ENCODE peak calls at places on chromosomes 1 and 21, in nine cellular contexts. E is breast epithelium, G is endothelial cell, F is tibial nerve, M is Calu3, A is right atrium auricular region, X is PC-9, Q is lower lobe of right lung, S is nephron progenitor cell. W is an unnamed sample.

GRCh38 chr1:207035877-207036558 is 3.5 kb upstream of the C1orf116 start:
- DNase-seq in E (no peak), G (no peak), F (no peak), M (no peak), A (no peak), X (no peak), Q (no peak), S (no peak), W (no peak)

GRCh38 chr1:10726355-10726754 is 70.1 kb downstream of the CASZ1 start:
- DNase-seq in E (peak), G (no peak), F (no peak), M (peak), A (no peak), X (peak), Q (peak), S (no peak), W (no peak)

GRCh38 chr1:82598816-82599215 is 798.1 kb downstream of the ADGRL2 start:
- DNase-seq in E (no peak), G (no peak), F (no peak), M (no peak), A (no peak), X (no peak), Q (no peak), S (no peak), W (no peak)

GRCh38 chr1:11299225-11299574 is 26.2 kb downstream of the UBIAD1 start:
- DNase-seq in E (no peak), G (no peak), F (no peak), M (no peak), A (no peak), X (no peak), Q (no peak), S (no peak), W (no peak)

GRCh38 chr21:35234725-35235124 is 185.6 kb upstream of the RUNX1 start:
- DNase-seq in E (no peak), G (no peak), F (no peak), M (no peak), A (no peak), X (no peak), Q (no peak), S (no peak), W (no peak)

GRCh38 chr1:164184273-164184672 is 374.7 kb upstream of the PBX1 start:
- DNase-seq in E (no peak), G (no peak), F (no peak), M (no peak), A (no peak), X (peak), Q (no peak), S (no peak), W (peak)

GRCh38 chr1:9466780-9467755 is 72.2 kb upstream of the SLC25A33 start:
- DNase-seq in E (peak), G (no peak), F (no peak), M (no peak), A (peak), X (no peak), Q (no peak), S (no peak), W (no peak)

GRCh38 chr1:92968138-92969032 is 7.1 kb upstream of the DIPK1A start:
- DNase-seq in E (no peak), G (no peak), F (no peak), M (peak), A (no peak), X (no peak), Q (no peak), S (no peak), W (peak)

GRCh38 chr1:212107481-212107880 is 71.9 kb downstream of the DTL start:
- DNase-seq in E (no peak), G (no peak), F (no peak), M (no peak), A (no peak), X (no peak), Q (no peak), S (no peak), W (no peak)

GRCh38 chr1:183952101-183952500 is 85.4 kb downstream of the COLGALT2 start:
- DNase-seq in E (no peak), G (no peak), F (no peak), M (no peak), A (no peak), X (no peak), Q (no peak), S (no peak), W (no peak)

GRCh38 chr1:241828576-241828975 is 19.4 kb upstream of the EXO1 start:
- DNase-seq in E (no peak), G (no peak), F (no peak), M (no peak), A (no peak), X (no peak), Q (no peak), S (no peak), W (no peak)

GRCh38 chr1:53583021-53583902 is 124.1 kb downstream of the DMRTB1 start:
- DNase-seq in E (no peak), G (no peak), F (no peak), M (no peak), A (no peak), X (no peak), Q (no peak), S (no peak), W (no peak)

GRCh38 chr1:100699744-100700143 is 19.8 kb upstream of the VCAM1 start:
- DNase-seq in E (no peak), G (no peak), F (no peak), M (no peak), A (no peak), X (no peak), Q (no peak), S (no peak), W (no peak)

GRCh38 chr1:167981933-167982332 is 45.1 kb upstream of the MPC2 start:
- DNase-seq in E (no peak), G (no peak), F (no peak), M (no peak), A (no peak), X (no peak), Q (no peak), S (no peak), W (no peak)

GRCh38 chr1:186682721-186683120 is 2.5 kb upstream of the PTGS2 start:
- DNase-seq in E (no peak), G (no peak), F (no peak), M (no peak), A (no peak), X (no peak), Q (no peak), S (no peak), W (no peak)
- TF ChIP-seq CTCF in E (no peak), G (no peak), F (no peak), M (peak), A (no peak), X (peak), Q (peak), S (no peak), W (peak)

GRCh38 chr1:151346082-151346768 is 827 bp downstream of the RFX5 start:
- DNase-seq in E (no peak), G (no peak), F (no peak), M (no peak), A (no peak), X (no peak), Q (no peak), S (no peak), W (no peak)
- TF ChIP-seq CTCF in E (no peak), G (no peak), F (no peak), M (no peak), A (no peak), X (no peak), Q (no peak), S (no peak), W (no peak)

DNA sequence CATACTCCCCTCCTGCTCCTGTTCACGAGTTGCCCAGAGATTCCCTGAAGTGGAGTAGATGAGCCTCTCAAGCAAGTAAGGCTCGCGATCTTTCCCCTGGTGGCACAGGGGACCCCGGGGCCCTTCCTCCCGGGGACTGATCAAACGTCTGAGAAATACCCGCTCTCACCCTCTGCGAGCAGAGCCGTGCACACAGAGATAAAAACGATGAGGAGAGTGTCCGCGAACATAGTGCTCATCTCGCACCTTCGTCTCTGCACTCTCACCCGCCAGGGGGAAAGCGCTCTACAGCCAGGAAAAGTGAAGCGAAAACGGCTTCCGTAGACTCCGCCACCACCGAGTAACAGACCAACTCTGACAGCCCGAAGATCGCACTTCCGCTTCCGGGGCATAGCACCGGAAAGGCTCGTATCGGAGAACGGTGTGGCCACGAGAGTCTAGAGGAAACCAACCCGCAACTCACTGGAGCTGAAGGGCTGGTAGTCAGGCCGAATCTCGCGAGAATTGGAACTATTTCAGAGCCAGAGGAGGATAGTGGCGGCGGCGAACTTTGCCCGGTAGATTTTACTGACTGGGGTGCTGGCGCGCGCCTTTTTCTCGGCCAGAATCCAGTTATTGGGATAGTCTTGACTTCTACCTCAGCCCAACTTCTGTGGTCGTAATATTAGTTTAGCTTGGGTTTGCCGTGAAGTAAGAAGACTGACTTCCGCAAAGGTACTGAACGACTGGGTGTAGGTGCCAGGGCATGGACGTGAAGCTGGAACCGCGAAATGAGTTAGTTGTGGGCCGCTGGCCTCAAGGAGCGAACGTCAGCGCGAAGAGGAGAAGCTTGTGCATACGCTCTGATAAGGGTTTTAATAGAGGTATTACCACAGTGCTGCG is at the start of gene TMCO1:
- DNase-seq in E (peak), G (peak), F (peak), M (peak), A (peak), X (peak), Q (peak), S (peak), W (peak)
- TF ChIP-seq CTCF in E (no peak), G (no peak), F (no peak), M (no peak), A (no peak), X (no peak), Q (no peak), S (no peak), W (no peak)

DNA sequence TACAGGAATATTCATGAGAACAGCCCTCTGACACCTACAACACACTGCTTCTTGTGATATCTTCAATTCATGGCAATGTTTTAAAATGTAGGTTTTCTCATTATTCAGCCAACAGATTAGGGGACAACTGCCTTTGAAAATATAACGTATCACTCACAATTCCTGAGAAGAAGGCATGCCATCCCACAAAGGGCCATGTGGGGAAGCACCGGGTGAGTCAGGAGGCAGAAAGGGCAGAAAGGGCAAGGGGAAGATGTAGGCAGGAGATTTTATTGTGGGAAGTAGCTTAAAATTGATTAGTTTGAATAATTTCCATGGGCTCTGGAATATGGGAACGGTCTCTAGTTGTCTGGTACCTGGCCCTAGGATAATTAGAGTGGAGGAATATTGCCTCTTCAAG is 165.7 kb downstream of the HHIPL2 start:
- DNase-seq in E (no peak), G (no peak), F (no peak), M (no peak), A (no peak), X (no peak), Q (no peak), S (no peak), W (no peak)
- TF ChIP-seq CTCF in E (no peak), G (no peak), F (no peak), M (no peak), A (no peak), X (no peak), Q (no peak), S (no peak), W (no peak)

GRCh38 chr1:40866408-40866788 is 4.2 kb upstream of the CITED4 start:
- DNase-seq in E (no peak), G (no peak), F (no peak), M (no peak), A (no peak), X (peak), Q (no peak), S (no peak), W (no peak)

GRCh38 chr1:40861227-40862003 is 748 bp downstream of the CITED4 start:
- DNase-seq in E (no peak), G (no peak), F (no peak), M (no peak), A (no peak), X (no peak), Q (peak), S (peak), W (peak)

GRCh38 chr1:40860706-40861226 is 1.4 kb downstream of the CITED4 start:
- DNase-seq in E (peak), G (no peak), F (no peak), M (no peak), A (no peak), X (no peak), Q (no peak), S (no peak), W (no peak)

GRCh38 chr1:40859017-40859416 is 3.1 kb downstream of the CITED4 start:
- DNase-seq in E (no peak), G (no peak), F (no peak), M (no peak), A (no peak), X (no peak), Q (no peak), S (no peak), W (no peak)

DNA sequence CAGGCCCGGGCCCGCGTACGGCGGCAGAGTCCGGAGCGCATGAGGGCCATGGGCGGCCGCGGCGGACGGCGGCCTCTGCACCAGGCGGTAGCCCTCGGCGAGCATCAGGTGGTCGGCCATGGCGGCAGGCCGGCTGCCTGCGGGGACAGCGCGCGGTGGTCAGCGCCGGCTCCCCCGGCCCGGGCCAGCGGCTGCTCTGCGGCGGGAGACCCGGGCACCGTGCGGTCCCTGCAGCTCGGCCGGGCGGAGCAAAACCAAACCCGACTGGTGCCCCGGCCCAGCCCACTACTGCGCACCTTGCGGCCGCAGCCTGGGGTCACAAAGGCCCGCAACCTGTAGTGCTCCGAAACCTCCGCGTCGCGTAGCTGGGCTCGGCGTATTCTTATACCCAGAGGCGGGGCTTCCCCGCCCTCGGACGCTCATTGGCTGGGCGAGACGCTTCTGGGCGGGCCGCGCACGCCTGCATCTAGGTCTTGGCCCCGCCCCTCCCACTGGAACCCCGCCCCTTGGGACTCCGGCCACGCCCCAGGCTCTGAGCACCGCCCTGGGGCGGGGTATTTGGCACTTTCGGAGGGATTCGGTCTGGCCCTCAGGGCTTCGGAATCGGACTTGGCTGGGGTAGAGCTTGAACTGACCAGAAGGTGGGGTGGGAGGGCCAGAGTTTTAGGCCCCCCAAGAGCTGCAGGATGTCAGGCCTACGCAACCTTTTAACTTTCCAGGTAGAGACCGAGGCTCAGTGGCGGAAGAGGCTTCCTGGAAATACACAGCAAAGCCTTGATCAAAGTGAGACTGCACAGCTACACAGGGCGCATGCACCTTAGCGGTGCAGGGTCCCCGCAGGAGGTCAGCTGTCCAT is at the start of gene CITED4:
- DNase-seq in E (peak), G (peak), F (peak), M (peak), A (peak), X (peak), Q (peak), S (peak), W (peak)
- TF ChIP-seq CTCF in E (no peak), G (no peak), F (no peak), M (peak), A (no peak), X (peak), Q (peak), S (peak), W (no peak)